ENCODE peak calls at places on chromosome 20, in nine cellular contexts. B is HT-29, H is renal cortical epithelial cell, C is AG04450, I is Kasumi-1, T is M059J, X is H54, Y is NT2/D1, V is upper lobe of right lung. N is an unnamed sample.
A peak's percentile ranks its signal among the peaks of the same experiment; 100 is the strongest.

GRCh38 chr20:58486207-58486606 is 29.0 kb downstream of the APCDD1L start:
- DNase-seq in B (no peak), H (no peak), C (no peak), I (no peak), T (no peak), X (no peak), Y (no peak), V (no peak), N (no peak)

GRCh38 chr20:62708591-62709536 is at the start of gene NTSR1:
- DNase-seq in B (peak; percentile 38), H (no peak), C (no peak), I (no peak), T (no peak), X (no peak), Y (peak; percentile 15), V (no peak), N (no peak)

GRCh38 chr20:17704589-17705317 is 5.0 kb downstream of the BANF2 start:
- DNase-seq in B (no peak), H (no peak), C (no peak), I (no peak), T (no peak), X (no peak), Y (no peak), V (no peak), N (no peak)

GRCh38 chr20:709421-709820 is 33.8 kb upstream of the SCRT2 start:
- DNase-seq in B (no peak), H (no peak), C (no peak), I (no peak), T (peak; percentile 24), X (no peak), Y (no peak), V (peak; percentile 64), N (peak; percentile 31)

GRCh38 chr20:48999890-49000870 is 45.9 kb upstream of the CSE1L start:
- DNase-seq in B (no peak), H (no peak), C (no peak), I (no peak), T (no peak), X (no peak), Y (no peak), V (no peak), N (no peak)

GRCh38 chr20:8434326-8434876 is 302.3 kb downstream of the PLCB1 start:
- DNase-seq in B (no peak), H (no peak), C (no peak), I (no peak), T (no peak), X (no peak), Y (no peak), V (no peak), N (no peak)

GRCh38 chr20:50351541-50351940 is 158.6 kb upstream of the PTPN1 start:
- DNase-seq in B (no peak), H (no peak), C (no peak), I (no peak), T (no peak), X (no peak), Y (no peak), V (no peak), N (no peak)

GRCh38 chr20:7503501-7503900 is 436.8 kb downstream of the HAO1 start:
- DNase-seq in B (no peak), H (no peak), C (no peak), I (no peak), T (no peak), X (no peak), Y (no peak), V (no peak), N (no peak)

GRCh38 chr20:37279820-37280219 is 9.6 kb upstream of the MANBAL start:
- DNase-seq in B (no peak), H (no peak), C (no peak), I (no peak), T (no peak), X (no peak), Y (no peak), V (no peak), N (no peak)

GRCh38 chr20:39800111-39800510 is 838.0 kb downstream of the DHX35 start:
- DNase-seq in B (no peak), H (peak; percentile 38), C (no peak), I (no peak), T (peak; percentile 91), X (no peak), Y (no peak), V (no peak), N (no peak)

GRCh38 chr20:24402234-24402633 is 67.2 kb upstream of the SYNDIG1 start:
- DNase-seq in B (no peak), H (no peak), C (no peak), I (no peak), T (no peak), X (no peak), Y (no peak), V (no peak), N (no peak)

GRCh38 chr20:46438156-46438750 is 31.8 kb upstream of the ELMO2 start:
- DNase-seq in B (peak; percentile 67), H (peak; percentile 11), C (no peak), I (peak; percentile 73), T (peak; percentile 54), X (peak; percentile 49), Y (no peak), V (no peak), N (peak; percentile 53)

GRCh38 chr20:47043076-47043475 is 148.4 kb downstream of the EYA2 start:
- DNase-seq in B (no peak), H (no peak), C (no peak), I (no peak), T (no peak), X (no peak), Y (no peak), V (no peak), N (no peak)

GRCh38 chr20:11195899-11196558 is 522.2 kb upstream of the JAG1 start:
- DNase-seq in B (no peak), H (peak; percentile 83), C (no peak), I (no peak), T (peak; percentile 89), X (no peak), Y (no peak), V (no peak), N (no peak)

GRCh38 chr20:19683168-19683567 is 74.9 kb upstream of the RIN2 start:
- DNase-seq in B (no peak), H (no peak), C (no peak), I (no peak), T (no peak), X (no peak), Y (no peak), V (no peak), N (no peak)

GRCh38 chr20:57558614-57559285 is 2.2 kb upstream of the PCK1 start:
- DNase-seq in B (peak; percentile 29), H (no peak), C (no peak), I (no peak), T (no peak), X (no peak), Y (no peak), V (no peak), N (no peak)

GRCh38 chr20:17316316-17317038 is 89.6 kb downstream of the PCSK2 start:
- DNase-seq in B (no peak), H (no peak), C (no peak), I (no peak), T (no peak), X (no peak), Y (no peak), V (no peak), N (no peak)

GRCh38 chr20:41167481-41168253 is 30.3 kb downstream of the PLCG1 start:
- DNase-seq in B (no peak), H (no peak), C (no peak), I (no peak), T (no peak), X (no peak), Y (no peak), V (peak; percentile 32), N (no peak)

GRCh38 chr20:63124092-63124781 is 91.7 kb downstream of the YTHDF1 start:
- DNase-seq in B (no peak), H (no peak), C (no peak), I (no peak), T (peak; percentile 74), X (peak; percentile 69), Y (no peak), V (peak; percentile 28), N (no peak)

GRCh38 chr20:59785118-59785959 is 148.1 kb downstream of the SYCP2 start:
- DNase-seq in B (no peak), H (no peak), C (no peak), I (no peak), T (no peak), X (no peak), Y (no peak), V (no peak), N (no peak)

GRCh38 chr20:36052117-36052513 is 83.7 kb downstream of the CNBD2 start:
- DNase-seq in B (no peak), H (no peak), C (no peak), I (no peak), T (no peak), X (no peak), Y (no peak), V (no peak), N (no peak)

GRCh38 chr20:5393218-5393870 is 76.6 kb upstream of the PROKR2 start:
- DNase-seq in B (no peak), H (no peak), C (no peak), I (no peak), T (no peak), X (no peak), Y (no peak), V (no peak), N (no peak)